ENCODE peak calls at places on chromosomes 16 and 17, in nine cellular contexts. H, L, T, F, P, X, S, A and J are unnamed samples.

GRCh38 chr16:11200523-11201063 is 55.4 kb downstream of the SOCS1 start:
- DNase-seq in H (no peak), T (no peak), X (no peak), A (no peak), F (no peak), L (no peak), S (no peak), P (no peak), J (no peak)

GRCh38 chr17:1762233-1762905 is 509 bp downstream of the SERPINF1 start:
- DNase-seq in H (no peak), S (no peak), T (peak; percentile 39), L (peak; percentile 72), P (no peak), X (peak; percentile 72), A (peak; percentile 82), F (no peak), J (no peak)

GRCh38 chr16:62149646-62150045 is 113.4 kb upstream of the CDH8 start:
- DNase-seq in A (no peak), T (no peak), P (no peak), F (no peak), S (no peak), H (no peak), X (no peak), L (no peak), J (no peak)

GRCh38 chr17:34424814-34425490 is 61.9 kb upstream of the CCL1 start:
- DNase-seq in A (no peak), X (no peak), S (no peak), H (no peak), T (no peak), F (no peak), L (no peak), P (no peak), J (no peak)

GRCh38 chr16:56866955-56867830 is 2.2 kb downstream of the SLC12A3 start:
- DNase-seq in T (peak; percentile 67), X (peak; percentile 40), A (no peak), L (no peak), P (no peak), F (no peak), S (peak; percentile 37), H (peak; percentile 73), J (peak; percentile 60)

GRCh38 chr17:63629627-63630026 is 7.4 kb downstream of the MAP3K3 start:
- DNase-seq in F (no peak), H (no peak), A (no peak), L (no peak), X (no peak), T (no peak), P (no peak), S (no peak), J (no peak)

GRCh38 chr16:48497129-48497528 is 111.9 kb upstream of the SIAH1 start:
- DNase-seq in P (no peak), L (peak; percentile 70), F (no peak), S (no peak), A (no peak), H (no peak), T (no peak), X (no peak), J (no peak)

GRCh38 chr17:73232587-73233373 is 28.9 kb downstream of the CPSF4L start:
- DNase-seq in X (no peak), A (peak; percentile 44), P (peak; percentile 65), F (no peak), H (peak; percentile 47), L (peak; percentile 56), S (peak; percentile 48), T (peak; percentile 23), J (peak; percentile 21)

GRCh38 chr17:51709867-51710266 is 448.6 kb downstream of the CA10 start:
- DNase-seq in T (no peak), L (no peak), S (no peak), A (no peak), X (no peak), F (no peak), P (no peak), H (no peak), J (no peak)

GRCh38 chr17:64081802-64082799 is 47.8 kb downstream of the ERN1 start:
- DNase-seq in X (no peak), T (peak; percentile 82), P (no peak), S (peak; percentile 34), L (no peak), A (no peak), H (no peak), F (no peak), J (peak; percentile 69)

GRCh38 chr16:3474136-3474779 is 21.0 kb downstream of the C16orf90 start:
- DNase-seq in A (peak; percentile 54), L (no peak), P (no peak), T (no peak), X (no peak), S (no peak), H (peak; percentile 60), F (no peak), J (no peak)

GRCh38 chr17:27496971-27497370 is 40.7 kb downstream of the KSR1 start:
- DNase-seq in T (no peak), L (no peak), H (no peak), A (no peak), F (no peak), P (no peak), S (no peak), X (no peak), J (no peak)

GRCh38 chr16:11114366-11115164 is 141.4 kb downstream of the SOCS1 start:
- DNase-seq in F (no peak), P (no peak), A (no peak), T (no peak), L (no peak), H (no peak), X (no peak), S (no peak), J (no peak)

GRCh38 chr16:55615071-55615470 is 40.7 kb upstream of the SLC6A2 start:
- DNase-seq in X (no peak), F (no peak), T (no peak), L (no peak), A (no peak), H (no peak), P (no peak), S (no peak), J (no peak)

GRCh38 chr17:50534222-50534978 is 1.9 kb downstream of the EPN3 start:
- DNase-seq in X (no peak), L (no peak), A (no peak), F (no peak), S (peak; percentile 80), P (peak; percentile 81), T (no peak), H (peak; percentile 77), J (peak; percentile 74)

GRCh38 chr17:79897243-79898063 is 58.2 kb upstream of the CBX4 start:
- DNase-seq in X (no peak), T (no peak), H (no peak), F (no peak), A (no peak), L (peak; percentile 86), S (no peak), P (no peak), J (peak; percentile 20)

DNA sequence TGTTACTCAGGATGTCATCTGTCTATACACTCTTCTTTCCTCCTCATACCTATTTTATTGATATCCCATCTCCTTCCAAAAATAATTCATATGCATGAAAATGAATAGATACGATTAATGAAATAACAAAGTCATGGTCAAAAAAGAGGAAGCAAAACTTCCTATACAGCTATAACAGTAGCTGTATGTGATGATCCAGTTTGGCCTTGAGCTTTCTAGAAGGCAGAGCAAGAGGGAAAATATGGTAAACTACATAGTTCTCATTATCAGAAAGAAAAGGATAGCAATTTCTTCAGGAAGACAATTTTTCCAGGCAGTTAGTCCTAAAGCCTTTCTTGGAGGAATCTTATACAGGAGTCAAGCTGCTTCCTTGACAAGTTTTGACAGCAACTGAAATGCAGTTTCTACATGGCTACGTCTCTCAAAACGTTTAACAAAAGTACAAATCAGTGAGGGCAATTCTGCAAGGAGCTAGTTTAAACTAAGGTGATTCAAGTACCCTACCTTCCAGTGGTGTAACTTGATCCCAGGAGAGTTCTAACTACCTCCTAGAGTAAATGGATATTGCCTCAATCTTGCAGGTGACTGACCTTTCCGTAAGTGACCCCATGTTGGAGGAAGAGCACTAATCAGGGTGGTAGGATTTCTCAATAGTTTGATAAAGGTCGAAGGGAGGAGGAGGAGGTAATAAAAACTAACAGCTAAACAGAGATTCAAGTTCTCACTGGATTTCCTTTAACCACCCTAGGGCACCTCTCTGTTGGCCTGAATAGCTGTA is 1.0 kb downstream of the SPAG5 start:
- DNase-seq in F (no peak), H (no peak), A (no peak), S (no peak), L (peak; percentile 62), P (no peak), T (no peak), X (no peak), J (no peak)
- H3K4me1 ChIP-seq in F (no peaks in the 10 kb centered on the region), H (no peaks in the 10 kb centered on the region), A (peaks cover 13% of the 10 kb centered on the region), S (peaks cover 20% of the 10 kb centered on the region), L (peaks cover 6% of the 10 kb centered on the region), P (no peaks in the 10 kb centered on the region), T (peaks cover 2% of the 10 kb centered on the region), X (peaks cover 2% of the 10 kb centered on the region), J (no peaks in the 10 kb centered on the region)

GRCh38 chr17:82230627-82231311 is 1.9 kb downstream of the SLC16A3 start:
- DNase-seq in A (peak; percentile 91), X (peak; percentile 90), L (peak; percentile 94), H (peak; percentile 80), T (peak; percentile 81), P (peak; percentile 93), S (peak; percentile 92), F (peak; percentile 62), J (no peak)
- TF ChIP-seq POLR2A in A (no peak), X (no peak), L (no peak), H (no peak), T (no peak), P (no peak), S (peak; percentile 26), F (no peak), J (peak; percentile 53)

DNA sequence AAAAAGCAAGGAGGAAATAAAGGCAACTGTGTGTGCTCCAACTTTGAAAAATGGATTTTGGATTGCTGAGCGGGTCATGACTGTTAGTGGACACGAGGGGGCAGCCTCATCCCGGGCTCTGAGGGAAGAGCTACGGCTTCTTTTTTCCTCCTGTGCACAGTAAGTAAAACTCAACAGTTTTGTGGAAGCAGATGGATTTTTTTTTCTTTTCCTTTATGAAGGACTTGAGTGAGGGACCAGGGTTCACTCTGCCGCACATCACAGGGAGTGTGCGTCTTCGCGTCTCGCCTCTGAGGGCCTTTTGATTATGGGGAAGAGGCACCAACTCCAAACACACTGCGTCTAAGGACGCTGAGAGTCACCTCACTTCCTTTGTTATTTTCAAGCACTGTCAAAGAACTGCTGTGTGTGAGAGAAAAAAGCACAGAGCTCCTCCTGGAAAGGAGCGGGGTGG is 80.3 kb upstream of the GOT2 start:
- DNase-seq in T (peak; percentile 30), X (peak; percentile 35), P (no peak), F (no peak), L (peak; percentile 52), A (peak; percentile 34), S (peak; percentile 15), H (peak; percentile 51), J (peak; percentile 35)
- H3K4me1 ChIP-seq in T (no peaks in the 10 kb centered on the region), X (no peaks in the 10 kb centered on the region), P (no peaks in the 10 kb centered on the region), F (no peaks in the 10 kb centered on the region), L (no peaks in the 10 kb centered on the region), A (peaks cover 9% of the 10 kb centered on the region), S (no peaks in the 10 kb centered on the region), H (no peaks in the 10 kb centered on the region), J (no peaks in the 10 kb centered on the region)

DNA sequence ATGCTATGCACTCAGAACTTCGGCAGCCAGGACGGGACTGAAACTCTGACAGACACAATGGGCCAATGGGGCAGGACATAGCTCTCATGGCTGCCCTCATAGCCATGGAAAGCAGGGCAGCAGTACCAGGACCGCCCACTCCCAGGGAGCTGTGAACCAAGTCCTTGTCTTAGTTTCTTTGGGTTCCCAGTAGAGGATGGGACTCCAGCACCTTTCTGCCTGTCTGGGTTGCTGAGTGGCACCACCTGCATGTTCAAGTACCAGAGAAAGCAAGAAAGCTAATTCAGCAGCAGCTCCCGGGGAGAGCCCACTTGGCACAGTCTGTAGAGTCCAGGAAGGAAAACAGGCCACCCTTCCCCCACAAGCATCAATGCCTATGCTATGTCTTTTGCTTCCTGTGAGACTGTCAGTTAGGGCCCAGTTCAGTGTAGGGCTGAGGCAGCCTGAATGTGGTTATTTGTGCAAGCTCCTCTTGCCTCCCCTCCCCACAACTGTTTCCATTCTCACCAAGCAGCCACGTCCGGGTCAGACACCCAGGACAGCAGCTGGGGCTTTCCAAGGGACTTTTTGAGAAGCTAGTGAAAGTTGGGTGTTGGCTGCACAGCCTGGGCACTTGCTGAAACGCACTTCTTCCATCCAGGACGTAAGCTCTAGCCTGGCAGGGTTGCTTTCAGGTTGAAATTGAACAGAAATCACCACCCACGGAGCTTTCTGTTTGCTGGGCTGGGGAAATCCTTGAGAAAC is 7.8 kb downstream of the SUPT4H1 start:
- DNase-seq in S (peak; percentile 70), A (no peak), X (no peak), L (no peak), T (no peak), H (no peak), F (no peak), P (peak; percentile 47), J (no peak)
- TF ChIP-seq POLR2A in S (peak; percentile 13), A (no peak), X (no peak), L (no peak), T (no peak), H (no peak), F (no peak), P (no peak), J (no peak)